ENCODE peak calls at places on chromosome 21, in nine cellular contexts. H, I, A, X, Y, U, G, L and T are unnamed samples.

GRCh38 chr21:44407493-44407892 is 47.8 kb upstream of the LRRC3 start:
- DNase-seq in X (no peak), U (no peak), Y (no peak), L (no peak), A (no peak), H (peak; percentile 0), G (no peak), I (no peak), T (no peak)

GRCh38 chr21:14548751-14549150 is 2.6 kb upstream of the SAMSN1 start:
- DNase-seq in A (no peak), I (no peak), H (no peak), L (no peak), Y (no peak), U (no peak), X (no peak), G (no peak), T (no peak)

GRCh38 chr21:38121888-38122705 is 134.7 kb upstream of the KCNJ15 start:
- DNase-seq in L (peak; percentile 20), I (no peak), X (no peak), A (no peak), Y (no peak), G (no peak), H (no peak), U (no peak), T (no peak)

GRCh38 chr21:16992448-16992847 is 520.4 kb upstream of the CXADR start:
- DNase-seq in U (no peak), Y (no peak), G (no peak), I (no peak), L (no peak), H (no peak), X (no peak), A (no peak), T (peak; percentile 42)

GRCh38 chr21:33036430-33037162 is 10.9 kb downstream of the OLIG2 start:
- DNase-seq in I (peak; percentile 35), U (no peak), G (no peak), X (no peak), H (no peak), L (peak; percentile 56), A (no peak), Y (peak; percentile 49), T (peak; percentile 47)

GRCh38 chr21:29315155-29315749 is 16.5 kb downstream of the BACH1 start:
- DNase-seq in U (no peak), X (no peak), Y (no peak), G (no peak), L (no peak), A (no peak), I (no peak), H (no peak), T (no peak)

GRCh38 chr21:42556960-42557359 is 43.3 kb downstream of the SLC37A1 start:
- DNase-seq in H (no peak), A (no peak), G (no peak), X (peak; percentile 57), L (no peak), I (no peak), U (no peak), Y (no peak), T (no peak)

GRCh38 chr21:31092867-31093266 is 54.6 kb upstream of the KRTAP19-8 start:
- DNase-seq in Y (no peak), G (no peak), L (no peak), H (no peak), I (no peak), A (no peak), U (no peak), X (no peak), T (no peak)

GRCh38 chr21:45388611-45389296 is 16.2 kb upstream of the COL18A1 start:
- DNase-seq in I (no peak), Y (no peak), H (no peak), A (no peak), X (peak; percentile 61), U (no peak), G (no peak), L (no peak), T (no peak)

GRCh38 chr21:36891692-36892091 is 74.8 kb downstream of the HLCS start:
- DNase-seq in H (no peak), A (no peak), U (no peak), G (no peak), L (no peak), Y (no peak), I (no peak), X (no peak), T (no peak)

GRCh38 chr21:43865471-43866181 is 603 bp downstream of the AGPAT3 start:
- DNase-seq in H (peak; percentile 50), X (peak; percentile 88), I (peak; percentile 62), U (peak; percentile 92), A (no peak), Y (no peak), G (peak; percentile 47), L (peak; percentile 22), T (no peak)

GRCh38 chr21:41584603-41585176 is 76.7 kb upstream of the TMPRSS2 start:
- DNase-seq in X (no peak), A (no peak), G (no peak), L (no peak), H (no peak), Y (no peak), U (no peak), I (no peak), T (no peak)

GRCh38 chr21:38323721-38324591 is 67.2 kb downstream of the KCNJ15 start:
- DNase-seq in U (no peak), H (peak; percentile 6), I (no peak), G (no peak), X (no peak), L (peak; percentile 99), Y (peak; percentile 72), A (peak; percentile 76), T (no peak)

GRCh38 chr21:45328198-45329087 is 40.7 kb upstream of the POFUT2 start:
- DNase-seq in I (no peak), G (no peak), L (no peak), U (peak; percentile 85), X (peak; percentile 74), Y (no peak), H (no peak), A (no peak), T (no peak)

GRCh38 chr21:34336245-34336644 is 27.6 kb upstream of the KCNE2 start:
- DNase-seq in H (no peak), A (no peak), Y (no peak), U (no peak), I (no peak), G (no peak), X (no peak), L (peak; percentile 60), T (no peak)

GRCh38 chr21:45405271-45405818 is 380 bp downstream of the COL18A1 start:
- DNase-seq in I (no peak), U (peak; percentile 92), X (peak; percentile 92), H (peak; percentile 57), Y (no peak), L (no peak), G (peak; percentile 67), A (no peak), T (no peak)

GRCh38 chr21:28632718-28633408 is 359.8 kb downstream of the LTN1 start:
- DNase-seq in X (no peak), H (peak; percentile 50), Y (peak; percentile 36), L (peak; percentile 58), G (no peak), I (no peak), A (no peak), U (no peak), T (peak; percentile 3)

GRCh38 chr21:36640260-36641244 is 58.4 kb upstream of the SIM2 start:
- DNase-seq in X (no peak), L (no peak), G (no peak), I (no peak), Y (no peak), A (peak; percentile 34), U (peak; percentile 50), H (peak; percentile 53), T (no peak)

GRCh38 chr21:44761747-44762208 is 39.8 kb downstream of the UBE2G2 start:
- DNase-seq in Y (no peak), L (no peak), A (no peak), I (no peak), H (no peak), G (no peak), X (no peak), U (peak; percentile 71), T (no peak)

GRCh38 chr21:44299458-44300261 is at the start of gene PFKL:
- DNase-seq in H (peak; percentile 81), A (peak; percentile 37), L (peak; percentile 63), I (peak; percentile 59), U (peak; percentile 96), Y (peak; percentile 30), X (peak; percentile 88), G (peak; percentile 68), T (peak; percentile 64)

GRCh38 chr21:41597227-41597626 is 89.3 kb upstream of the TMPRSS2 start:
- DNase-seq in G (no peak), L (no peak), A (no peak), I (no peak), X (no peak), U (no peak), H (no peak), Y (no peak), T (no peak)

GRCh38 chr21:44259082-44259705 is 2.5 kb downstream of the DNMT3L start:
- DNase-seq in X (peak; percentile 59), Y (no peak), H (no peak), A (no peak), G (no peak), U (no peak), I (no peak), L (no peak), T (no peak)

GRCh38 chr21:35026617-35027557 is 22.2 kb downstream of the RUNX1 start:
- DNase-seq in X (peak; percentile 87), H (peak; percentile 66), G (peak; percentile 42), L (peak; percentile 45), A (no peak), U (peak; percentile 94), I (peak; percentile 67), Y (no peak), T (no peak)

GRCh38 chr21:39809936-39810335 is 57.3 kb upstream of the PCP4 start:
- DNase-seq in I (no peak), H (no peak), L (no peak), X (no peak), A (no peak), G (no peak), Y (no peak), U (no peak), T (no peak)

GRCh38 chr21:33799378-33800090 is 116.1 kb downstream of the ATP5PO start:
- DNase-seq in I (no peak), G (peak; percentile 29), H (peak; percentile 80), U (no peak), Y (no peak), X (no peak), L (no peak), A (no peak), T (no peak)

GRCh38 chr21:39094847-39095525 is 88.3 kb downstream of the PSMG1 start:
- DNase-seq in U (no peak), X (no peak), L (peak; percentile 29), I (no peak), A (no peak), Y (no peak), H (no peak), G (no peak), T (no peak)

GRCh38 chr21:42238185-42238934 is 19.4 kb downstream of the ABCG1 start:
- DNase-seq in I (no peak), L (no peak), X (no peak), H (no peak), Y (no peak), A (no peak), U (no peak), G (no peak), T (no peak)

GRCh38 chr21:41217656-41218380 is 49.9 kb downstream of the BACE2 start:
- DNase-seq in A (no peak), X (peak; percentile 92), H (peak; percentile 32), U (peak; percentile 38), G (peak; percentile 54), I (no peak), Y (no peak), L (no peak), T (no peak)

GRCh38 chr21:46207006-46207919 is 21.3 kb downstream of the LSS start:
- DNase-seq in U (peak; percentile 57), Y (no peak), I (no peak), L (no peak), A (no peak), G (no peak), X (peak; percentile 63), H (no peak), T (no peak)

GRCh38 chr21:14457762-14458161 is 74.8 kb upstream of the HSPA13 start:
- DNase-seq in Y (no peak), L (no peak), I (no peak), G (no peak), U (no peak), A (no peak), X (no peak), H (no peak), T (no peak)

GRCh38 chr21:16013570-16013969 is 283.8 kb downstream of the USP25 start:
- DNase-seq in Y (no peak), G (no peak), L (no peak), I (no peak), H (no peak), U (no peak), A (peak; percentile 17), X (no peak), T (no peak)